ENCODE peak calls at places on chromosomes 5 and 9, in six cellular contexts. Z is A549, J is HepG2, M is stomach, N is ovary, K is tibial nerve. I is an unnamed sample.
A peak's percentile ranks its signal among the peaks of the same experiment; 100 is the strongest.

GRCh38 chr5:1008451-1009358 is at the start of gene NKD2:
- DNase-seq in Z (peak; percentile 75), J (no peak), M (peak; percentile 31), N (peak; percentile 53), K (peak; percentile 8), I (peak; percentile 10)

GRCh38 chr9:94016744-94017143 is 61.6 kb upstream of the BARX1 start:
- DNase-seq in Z (no peak), J (no peak), M (no peak), N (no peak), K (no peak), I (peak; percentile 10)

GRCh38 chr9:6938447-6938846 is 180.7 kb downstream of the KDM4C start:
- DNase-seq in Z (no peak), J (peak; percentile 36), M (no peak), N (no peak), K (no peak), I (no peak)

GRCh38 chr9:32264171-32264862 is 120.1 kb upstream of the ACO1 start:
- DNase-seq in Z (no peak), J (peak; percentile 7), M (no peak), N (peak; percentile 36), K (no peak), I (no peak)

GRCh38 chr5:57184322-57184721 is 10.5 kb downstream of the GPBP1 start:
- DNase-seq in Z (no peak), J (no peak), M (no peak), N (no peak), K (no peak), I (no peak)

GRCh38 chr5:155867531-155868088 is 459.4 kb upstream of the SGCD start:
- DNase-seq in Z (no peak), J (no peak), M (no peak), N (no peak), K (no peak), I (no peak)

GRCh38 chr5:42715791-42716190 is 40.8 kb upstream of the CCDC152 start:
- DNase-seq in Z (no peak), J (no peak), M (no peak), N (no peak), K (no peak), I (no peak)

GRCh38 chr5:44532981-44533380 is 143.8 kb upstream of the FGF10 start:
- DNase-seq in Z (no peak), J (no peak), M (no peak), N (no peak), K (no peak), I (no peak)

GRCh38 chr5:50744761-50745160 is 78.3 kb downstream of the PARP8 start:
- DNase-seq in Z (no peak), J (no peak), M (no peak), N (no peak), K (no peak), I (no peak)

GRCh38 chr9:11038366-11038765 is 425.6 kb upstream of the PTPRD start:
- DNase-seq in Z (no peak), J (no peak), M (no peak), N (no peak), K (no peak), I (no peak)

GRCh38 chr5:66646570-66646969 is 50.4 kb downstream of the MAST4 start:
- DNase-seq in Z (no peak), J (no peak), M (no peak), N (no peak), K (no peak), I (no peak)

GRCh38 chr5:134464988-134465855 is 53.5 kb upstream of the CDKN2AIPNL start:
- DNase-seq in Z (no peak), J (peak; percentile 8), M (no peak), N (peak; percentile 49), K (no peak), I (no peak)

GRCh38 chr9:95060916-95061315 is 256.6 kb downstream of the FANCC start:
- DNase-seq in Z (no peak), J (no peak), M (no peak), N (no peak), K (no peak), I (no peak)
- H3K4me1 ChIP-seq in Z (peaks cover 100% of the 10 kb centered on the region), J (peaks cover 92% of the 10 kb centered on the region), M (peaks cover 80% of the 10 kb centered on the region), N (peaks cover 33% of the 10 kb centered on the region), K (peaks cover 61% of the 10 kb centered on the region), I (peaks cover 17% of the 10 kb centered on the region)

GRCh38 chr5:67941750-67942450 is 273.7 kb upstream of the PIK3R1 start:
- DNase-seq in Z (no peak), J (no peak), M (no peak), N (no peak), K (no peak), I (no peak)
- TF ChIP-seq EP300 in Z (no peak), J (no peak), M (no peak), N (no peak), K (no peak), I (no peak)

GRCh38 chr5:151257731-151258715 is 5.0 kb downstream of the GM2A start:
- DNase-seq in Z (no peak), J (no peak), M (no peak), N (no peak), K (no peak), I (peak; percentile 27)
- TF ChIP-seq POLR2A in Z (no peak), J (no peak), M (no peak), N (no peak), K (no peak), I (no peak)

GRCh38 chr5:96969401-96969800 is 33.5 kb downstream of the LNPEP start:
- DNase-seq in Z (no peak), J (no peak), M (no peak), N (no peak), K (no peak), I (no peak)
- H3K4me1 ChIP-seq in Z (peaks cover 20% of the 10 kb centered on the region), J (peaks cover 15% of the 10 kb centered on the region), M (peaks cover 10% of the 10 kb centered on the region), N (peaks cover 7% of the 10 kb centered on the region), K (peaks cover 13% of the 10 kb centered on the region), I (peaks cover 9% of the 10 kb centered on the region)